ENCODE peak calls at places on chromosomes 2 and 18, in seven cellular contexts. One of them, this sample, is unnamed.

GRCh38 chr2:138831154-138831553 is 51.0 kb upstream of the NXPH2 start:
- DNase-seq in endothelial cell of umbilical vein: no peak
- DNase-seq in spleen: no peak
- DNase-seq in endothelial cell: no peak
- DNase-seq in RWPE1: no peak
- DNase-seq in colonic mucosa: no peak
- DNase-seq in fibroblast of pulmonary artery: no peak
- DNase-seq in this sample: no peak

GRCh38 chr2:239695106-239695727 is 294.4 kb upstream of the HDAC4 start:
- DNase-seq in endothelial cell of umbilical vein: no peak
- DNase-seq in spleen: no peak
- DNase-seq in endothelial cell: no peak
- DNase-seq in RWPE1: no peak
- DNase-seq in colonic mucosa: peak
- DNase-seq in fibroblast of pulmonary artery: no peak
- DNase-seq in this sample: peak

GRCh38 chr2:98088261-98088660 is 1.3 kb downstream of the VWA3B start:
- DNase-seq in endothelial cell of umbilical vein: no peak
- DNase-seq in spleen: no peak
- DNase-seq in endothelial cell: no peak
- DNase-seq in RWPE1: no peak
- DNase-seq in colonic mucosa: peak
- DNase-seq in fibroblast of pulmonary artery: no peak
- DNase-seq in this sample: no peak

GRCh38 chr2:104734937-104735586 is 118.9 kb upstream of the POU3F3 start:
- DNase-seq in endothelial cell of umbilical vein: no peak
- DNase-seq in spleen: no peak
- DNase-seq in endothelial cell: no peak
- DNase-seq in RWPE1: no peak
- DNase-seq in colonic mucosa: no peak
- DNase-seq in fibroblast of pulmonary artery: no peak
- DNase-seq in this sample: no peak

GRCh38 chr2:45241061-45241561 is 231.9 kb upstream of the SIX2 start:
- DNase-seq in endothelial cell of umbilical vein: peak
- DNase-seq in spleen: no peak
- DNase-seq in endothelial cell: no peak
- DNase-seq in RWPE1: peak
- DNase-seq in colonic mucosa: no peak
- DNase-seq in fibroblast of pulmonary artery: peak
- DNase-seq in this sample: no peak

GRCh38 chr2:137508739-137509384 is 455.4 kb upstream of the HNMT start:
- DNase-seq in endothelial cell of umbilical vein: no peak
- DNase-seq in spleen: no peak
- DNase-seq in endothelial cell: no peak
- DNase-seq in RWPE1: peak
- DNase-seq in colonic mucosa: no peak
- DNase-seq in fibroblast of pulmonary artery: no peak
- DNase-seq in this sample: no peak

GRCh38 chr2:100245681-100246080 is 76.6 kb downstream of the LONRF2 start:
- DNase-seq in endothelial cell of umbilical vein: no peak
- DNase-seq in spleen: peak
- DNase-seq in endothelial cell: no peak
- DNase-seq in RWPE1: no peak
- DNase-seq in colonic mucosa: no peak
- DNase-seq in fibroblast of pulmonary artery: no peak
- DNase-seq in this sample: no peak

GRCh38 chr2:231162036-231162345 is 36.4 kb upstream of the ARMC9 start:
- DNase-seq in endothelial cell of umbilical vein: peak
- DNase-seq in spleen: no peak
- DNase-seq in endothelial cell: no peak
- DNase-seq in RWPE1: no peak
- DNase-seq in colonic mucosa: no peak
- DNase-seq in fibroblast of pulmonary artery: peak
- DNase-seq in this sample: no peak

GRCh38 chr18:74819433-74820059 is 221.9 kb downstream of the ZNF407 start:
- DNase-seq in endothelial cell of umbilical vein: no peak
- DNase-seq in spleen: no peak
- DNase-seq in endothelial cell: peak
- DNase-seq in RWPE1: no peak
- DNase-seq in colonic mucosa: no peak
- DNase-seq in fibroblast of pulmonary artery: peak
- DNase-seq in this sample: no peak

GRCh38 chr2:163471947-163472346 is 263.9 kb downstream of the FIGN start:
- DNase-seq in endothelial cell of umbilical vein: peak
- DNase-seq in spleen: no peak
- DNase-seq in endothelial cell: no peak
- DNase-seq in RWPE1: no peak
- DNase-seq in colonic mucosa: no peak
- DNase-seq in fibroblast of pulmonary artery: peak
- DNase-seq in this sample: no peak

GRCh38 chr2:181123798-181124217 is 143.4 kb downstream of the UBE2E3 start:
- DNase-seq in endothelial cell of umbilical vein: peak
- DNase-seq in spleen: no peak
- DNase-seq in endothelial cell: no peak
- DNase-seq in RWPE1: no peak
- DNase-seq in colonic mucosa: no peak
- DNase-seq in fibroblast of pulmonary artery: peak
- DNase-seq in this sample: no peak

GRCh38 chr2:43051316-43051715 is 175.1 kb downstream of the ZFP36L2 start:
- DNase-seq in endothelial cell of umbilical vein: peak
- DNase-seq in spleen: peak
- DNase-seq in endothelial cell: no peak
- DNase-seq in RWPE1: peak
- DNase-seq in colonic mucosa: peak
- DNase-seq in fibroblast of pulmonary artery: peak
- DNase-seq in this sample: no peak

GRCh38 chr2:71611781-71612545 is 158.6 kb downstream of the DYSF start:
- DNase-seq in endothelial cell of umbilical vein: no peak
- DNase-seq in spleen: no peak
- DNase-seq in endothelial cell: no peak
- DNase-seq in RWPE1: no peak
- DNase-seq in colonic mucosa: peak
- DNase-seq in fibroblast of pulmonary artery: no peak
- DNase-seq in this sample: peak

GRCh38 chr2:118430510-118431187 is 342.4 kb downstream of the INSIG2 start:
- DNase-seq in endothelial cell of umbilical vein: no peak
- DNase-seq in spleen: no peak
- DNase-seq in endothelial cell: no peak
- DNase-seq in RWPE1: peak
- DNase-seq in colonic mucosa: no peak
- DNase-seq in fibroblast of pulmonary artery: peak
- DNase-seq in this sample: no peak

GRCh38 chr18:1056404-1056803 is 151.7 kb downstream of the ADCYAP1 start:
- DNase-seq in endothelial cell of umbilical vein: no peak
- DNase-seq in spleen: no peak
- DNase-seq in endothelial cell: no peak
- DNase-seq in RWPE1: no peak
- DNase-seq in colonic mucosa: no peak
- DNase-seq in fibroblast of pulmonary artery: no peak
- DNase-seq in this sample: no peak

GRCh38 chr2:189091253-189091652 is 88.3 kb downstream of the COL5A2 start:
- DNase-seq in endothelial cell of umbilical vein: no peak
- DNase-seq in spleen: no peak
- DNase-seq in endothelial cell: no peak
- DNase-seq in RWPE1: no peak
- DNase-seq in colonic mucosa: no peak
- DNase-seq in fibroblast of pulmonary artery: peak
- DNase-seq in this sample: no peak

GRCh38 chr2:231483398-231484329 is 19.4 kb upstream of the NCL start:
- DNase-seq in endothelial cell of umbilical vein: peak
- DNase-seq in spleen: peak
- DNase-seq in endothelial cell: no peak
- DNase-seq in RWPE1: no peak
- DNase-seq in colonic mucosa: no peak
- DNase-seq in fibroblast of pulmonary artery: peak
- DNase-seq in this sample: no peak

GRCh38 chr2:239865059-239865639 is 160.0 kb downstream of the NDUFA10 start:
- DNase-seq in endothelial cell of umbilical vein: no peak
- DNase-seq in spleen: no peak
- DNase-seq in endothelial cell: no peak
- DNase-seq in RWPE1: no peak
- DNase-seq in colonic mucosa: no peak
- DNase-seq in fibroblast of pulmonary artery: no peak
- DNase-seq in this sample: peak

GRCh38 chr2:111165084-111165483 is 44.4 kb downstream of the BCL2L11 start:
- DNase-seq in endothelial cell of umbilical vein: no peak
- DNase-seq in spleen: no peak
- DNase-seq in endothelial cell: no peak
- DNase-seq in RWPE1: no peak
- DNase-seq in colonic mucosa: no peak
- DNase-seq in fibroblast of pulmonary artery: no peak
- DNase-seq in this sample: peak

GRCh38 chr2:10525573-10526265 is 77.6 kb upstream of the ODC1 start:
- DNase-seq in endothelial cell of umbilical vein: no peak
- DNase-seq in spleen: peak
- DNase-seq in endothelial cell: no peak
- DNase-seq in RWPE1: no peak
- DNase-seq in colonic mucosa: no peak
- DNase-seq in fibroblast of pulmonary artery: no peak
- DNase-seq in this sample: no peak

GRCh38 chr2:70094978-70095832 is 7.9 kb downstream of the PCBP1 start:
- DNase-seq in endothelial cell of umbilical vein: peak
- DNase-seq in spleen: peak
- DNase-seq in endothelial cell: no peak
- DNase-seq in RWPE1: no peak
- DNase-seq in colonic mucosa: peak
- DNase-seq in fibroblast of pulmonary artery: peak
- DNase-seq in this sample: no peak

DNA sequence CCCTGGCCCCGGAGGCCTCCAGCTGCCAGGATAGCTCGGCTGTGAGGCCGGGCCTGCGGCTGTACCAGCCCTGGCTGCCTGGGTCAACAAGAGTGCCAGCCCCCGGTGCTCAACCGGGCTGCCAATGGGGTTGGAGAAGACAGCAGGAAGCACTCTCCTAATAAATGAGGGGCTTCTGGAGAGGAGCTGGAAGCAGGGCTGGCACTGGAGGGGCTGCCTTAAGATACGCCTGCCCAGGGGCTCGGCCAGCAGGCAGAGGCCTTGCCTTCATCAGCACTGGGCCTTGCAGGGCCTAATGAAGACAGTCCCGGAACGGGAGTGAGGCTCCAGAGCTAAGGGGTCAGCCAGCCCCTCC is 73.6 kb downstream of the TEX51 start:
- DNase-seq in endothelial cell of umbilical vein: no peak
- DNase-seq in spleen: no peak
- DNase-seq in endothelial cell: no peak
- DNase-seq in RWPE1: no peak
- DNase-seq in colonic mucosa: no peak
- DNase-seq in fibroblast of pulmonary artery: no peak
- DNase-seq in this sample: no peak
- TF ChIP-seq CTCF in endothelial cell of umbilical vein: no peak
- TF ChIP-seq CTCF in spleen: no peak
- TF ChIP-seq CTCF in endothelial cell: peak
- TF ChIP-seq CTCF in RWPE1: peak
- TF ChIP-seq CTCF in colonic mucosa: peak
- TF ChIP-seq CTCF in fibroblast of pulmonary artery: no peak
- TF ChIP-seq CTCF in this sample: no peak

GRCh38 chr18:75868031-75868430 is 440.5 kb upstream of the SMIM21 start:
- DNase-seq in endothelial cell of umbilical vein: no peak
- DNase-seq in spleen: peak
- DNase-seq in endothelial cell: no peak
- DNase-seq in RWPE1: no peak
- DNase-seq in colonic mucosa: no peak
- DNase-seq in fibroblast of pulmonary artery: no peak
- DNase-seq in this sample: peak
- TF ChIP-seq CTCF in endothelial cell of umbilical vein: no peak
- TF ChIP-seq CTCF in spleen: no peak
- TF ChIP-seq CTCF in endothelial cell: no peak
- TF ChIP-seq CTCF in RWPE1: no peak
- TF ChIP-seq CTCF in colonic mucosa: no peak
- TF ChIP-seq CTCF in fibroblast of pulmonary artery: no peak
- TF ChIP-seq CTCF in this sample: no peak

GRCh38 chr2:195779491-195779890 is 122.5 kb downstream of the SLC39A10 start:
- DNase-seq in endothelial cell of umbilical vein: no peak
- DNase-seq in spleen: no peak
- DNase-seq in endothelial cell: no peak
- DNase-seq in RWPE1: no peak
- DNase-seq in colonic mucosa: no peak
- DNase-seq in fibroblast of pulmonary artery: no peak
- DNase-seq in this sample: no peak
- TF ChIP-seq CTCF in endothelial cell of umbilical vein: no peak
- TF ChIP-seq CTCF in spleen: no peak
- TF ChIP-seq CTCF in endothelial cell: no peak
- TF ChIP-seq CTCF in RWPE1: no peak
- TF ChIP-seq CTCF in colonic mucosa: no peak
- TF ChIP-seq CTCF in fibroblast of pulmonary artery: no peak
- TF ChIP-seq CTCF in this sample: no peak

DNA sequence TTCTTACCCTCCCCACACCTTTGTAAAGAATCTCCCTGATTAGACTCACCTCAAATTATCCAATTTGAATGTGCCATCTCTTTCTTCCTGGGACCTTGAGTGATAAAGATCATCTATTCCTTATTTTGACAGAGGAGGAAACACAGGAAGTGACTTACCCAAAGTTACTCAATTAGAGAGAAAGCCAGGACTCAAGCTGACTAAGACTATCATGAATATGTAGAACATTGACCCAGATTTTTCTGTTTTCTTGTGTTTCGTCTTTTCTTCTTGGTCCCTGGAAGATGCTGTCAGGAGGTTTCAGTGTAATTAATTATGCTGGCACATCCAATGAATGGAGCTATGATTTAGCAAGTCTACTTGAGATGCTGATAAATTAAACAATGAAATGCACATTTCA is 380.3 kb downstream of the CLIP4 start:
- DNase-seq in endothelial cell of umbilical vein: no peak
- DNase-seq in spleen: no peak
- DNase-seq in endothelial cell: no peak
- DNase-seq in RWPE1: no peak
- DNase-seq in colonic mucosa: no peak
- DNase-seq in fibroblast of pulmonary artery: no peak
- DNase-seq in this sample: no peak
- TF ChIP-seq CTCF in endothelial cell of umbilical vein: no peak
- TF ChIP-seq CTCF in spleen: no peak
- TF ChIP-seq CTCF in endothelial cell: no peak
- TF ChIP-seq CTCF in RWPE1: no peak
- TF ChIP-seq CTCF in colonic mucosa: no peak
- TF ChIP-seq CTCF in fibroblast of pulmonary artery: no peak
- TF ChIP-seq CTCF in this sample: no peak

DNA sequence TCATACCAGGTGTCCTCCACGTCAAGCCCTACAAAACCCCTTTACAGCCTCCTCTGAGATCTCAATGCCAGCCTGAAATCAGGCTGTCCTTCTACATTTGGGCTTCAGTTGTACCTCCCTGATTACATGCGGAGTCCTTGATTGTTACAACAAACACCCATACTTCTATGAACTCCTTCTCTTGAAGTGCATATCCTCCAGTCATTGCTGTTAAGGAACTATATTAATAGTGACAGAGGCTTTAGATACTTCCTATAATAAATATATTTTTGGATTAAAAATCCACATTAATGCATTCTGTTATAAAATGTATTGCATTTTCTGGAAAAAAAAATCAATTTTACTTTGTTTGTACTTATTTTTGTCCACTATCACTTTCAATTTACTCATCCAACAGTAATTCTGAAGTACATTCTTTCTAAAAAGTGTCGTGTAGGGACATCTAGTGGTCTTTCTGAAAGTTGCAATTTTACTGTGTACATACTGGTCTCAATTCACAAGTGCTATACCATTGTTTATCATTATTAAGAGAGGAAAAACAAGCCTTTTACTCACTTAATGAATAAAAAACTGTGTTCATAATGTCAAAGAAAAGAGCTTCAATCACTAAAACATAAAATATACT is 316.4 kb downstream of the DSEL start:
- DNase-seq in endothelial cell of umbilical vein: peak
- DNase-seq in spleen: no peak
- DNase-seq in endothelial cell: no peak
- DNase-seq in RWPE1: peak
- DNase-seq in colonic mucosa: no peak
- DNase-seq in fibroblast of pulmonary artery: peak
- DNase-seq in this sample: no peak
- TF ChIP-seq CTCF in endothelial cell of umbilical vein: peak
- TF ChIP-seq CTCF in spleen: peak
- TF ChIP-seq CTCF in endothelial cell: peak
- TF ChIP-seq CTCF in RWPE1: peak
- TF ChIP-seq CTCF in colonic mucosa: peak
- TF ChIP-seq CTCF in fibroblast of pulmonary artery: peak
- TF ChIP-seq CTCF in this sample: peak